ENCODE peak calls at places on chromosomes 3 and 15, in seven cellular contexts. K is heart left ventricle, C is lower leg skin, V is sigmoid colon, H is right lobe of liver, A is erythroblast, D is body of pancreas. X is an unnamed sample.

GRCh38 chr15:83108266-83109219 is 1.1 kb downstream of the TM6SF1 start:
- DNase-seq in K (peak), C (peak), V (peak), H (peak), A (peak), D (peak), X (peak)

GRCh38 chr15:80105193-80105984 is 45.9 kb downstream of the ZFAND6 start:
- DNase-seq in K (no peak), C (no peak), V (no peak), H (no peak), A (no peak), D (no peak), X (no peak)

GRCh38 chr3:66449411-66449931 is 51.4 kb downstream of the LRIG1 start:
- DNase-seq in K (peak), C (no peak), V (peak), H (no peak), A (no peak), D (no peak), X (no peak)

GRCh38 chr15:67085818-67086649 is 20.6 kb downstream of the SMAD3 start:
- DNase-seq in K (no peak), C (no peak), V (no peak), H (no peak), A (peak), D (peak), X (no peak)

GRCh38 chr3:59545369-59545768 is 495.5 kb upstream of the CFAP20DC start:
- DNase-seq in K (no peak), C (no peak), V (no peak), H (no peak), A (no peak), D (no peak), X (no peak)

GRCh38 chr3:108441081-108441507 is 69.3 kb downstream of the MYH15 start:
- DNase-seq in K (no peak), C (no peak), V (no peak), H (no peak), A (no peak), D (no peak), X (no peak)

GRCh38 chr3:152969557-152970300 is 134.8 kb downstream of the P2RY1 start:
- DNase-seq in K (no peak), C (no peak), V (no peak), H (no peak), A (no peak), D (no peak), X (no peak)

GRCh38 chr3:55676643-55677042 is 189.5 kb upstream of the WNT5A start:
- DNase-seq in K (no peak), C (no peak), V (no peak), H (no peak), A (no peak), D (peak), X (peak)

GRCh38 chr3:58528629-58529028 is 8.4 kb downstream of the ACOX2 start:
- DNase-seq in K (peak), C (no peak), V (no peak), H (no peak), A (no peak), D (peak), X (no peak)

GRCh38 chr3:8663177-8664061 is 18.8 kb upstream of the SSUH2 start:
- DNase-seq in K (peak), C (peak), V (no peak), H (no peak), A (peak), D (peak), X (peak)

GRCh38 chr3:44915702-44916438 is 41.5 kb downstream of the TGM4 start:
- DNase-seq in K (no peak), C (no peak), V (no peak), H (no peak), A (no peak), D (no peak), X (no peak)

GRCh38 chr3:24981924-24982323 is 446.1 kb upstream of the RARB start:
- DNase-seq in K (no peak), C (no peak), V (no peak), H (no peak), A (no peak), D (no peak), X (peak)

GRCh38 chr3:116127464-116127863 is 317.8 kb downstream of the LSAMP start:
- DNase-seq in K (no peak), C (no peak), V (no peak), H (no peak), A (no peak), D (no peak), X (no peak)

GRCh38 chr15:25481208-25481862 is 42.5 kb upstream of the UBE3A start:
- DNase-seq in K (no peak), C (no peak), V (no peak), H (no peak), A (no peak), D (peak), X (no peak)

GRCh38 chr3:76199382-76199781 is 414.0 kb upstream of the ZNF717 start:
- DNase-seq in K (no peak), C (no peak), V (no peak), H (no peak), A (no peak), D (no peak), X (no peak)

GRCh38 chr3:106006001-106006400 is 137.2 kb upstream of the CBLB start:
- DNase-seq in K (no peak), C (peak), V (no peak), H (no peak), A (no peak), D (peak), X (no peak)

GRCh38 chr15:61629269-61629668 is 400.2 kb upstream of the RORA start:
- DNase-seq in K (no peak), C (no peak), V (no peak), H (no peak), A (no peak), D (no peak), X (no peak)

GRCh38 chr3:16088496-16088895 is 86.0 kb upstream of the GALNT15 start:
- DNase-seq in K (no peak), C (no peak), V (no peak), H (no peak), A (no peak), D (no peak), X (no peak)

GRCh38 chr3:56839784-56840724 is 38.3 kb upstream of the ARHGEF3 start:
- DNase-seq in K (no peak), C (no peak), V (no peak), H (no peak), A (no peak), D (no peak), X (no peak)

GRCh38 chr15:35583863-35584528 is 38.0 kb upstream of the DPH6 start:
- DNase-seq in K (peak), C (peak), V (no peak), H (no peak), A (no peak), D (no peak), X (no peak)

GRCh38 chr15:88543065-88543776 is 3.3 kb downstream of the DET1 start:
- DNase-seq in K (no peak), C (no peak), V (no peak), H (no peak), A (no peak), D (no peak), X (no peak)

GRCh38 chr3:107271787-107272387 is 105.4 kb upstream of the CCDC54 start:
- DNase-seq in K (no peak), C (no peak), V (no peak), H (no peak), A (peak), D (no peak), X (no peak)

GRCh38 chr3:5010706-5011554 is 31.7 kb downstream of the BHLHE40 start:
- DNase-seq in K (no peak), C (no peak), V (peak), H (no peak), A (no peak), D (no peak), X (no peak)

GRCh38 chr15:49418811-49419210 is 4.2 kb upstream of the FGF7 start:
- DNase-seq in K (no peak), C (no peak), V (no peak), H (no peak), A (no peak), D (no peak), X (no peak)

GRCh38 chr3:188106006-188106405 is 48.0 kb upstream of the LPP start:
- DNase-seq in K (no peak), C (no peak), V (no peak), H (no peak), A (no peak), D (no peak), X (no peak)

GRCh38 chr15:100043069-100043641 is 298.6 kb downstream of the ADAMTS17 start:
- DNase-seq in K (no peak), C (no peak), V (no peak), H (no peak), A (no peak), D (peak), X (peak)

GRCh38 chr15:40847225-40847961 is 3.5 kb downstream of the SPINT1 start:
- DNase-seq in K (peak), C (peak), V (no peak), H (peak), A (no peak), D (peak), X (no peak)
- TF ChIP-seq POLR2A in K (no peak), C (no peak), V (no peak), H (no peak), A (no peak), D (no peak), X (no peak)

GRCh38 chr3:71584216-71585061 is 911 bp upstream of the FOXP1 start:
- DNase-seq in K (peak), C (peak), V (peak), H (peak), A (peak), D (peak), X (peak)

GRCh38 chr3:71581451-71581980 is 2.0 kb downstream of the FOXP1 start:
- DNase-seq in K (peak), C (peak), V (peak), H (peak), A (peak), D (peak), X (no peak)

GRCh38 chr3:71581981-71582611 is 1.4 kb downstream of the FOXP1 start:
- DNase-seq in K (peak), C (peak), V (peak), H (peak), A (peak), D (peak), X (peak)

GRCh38 chr3:71583569-71584215 is at the start of gene FOXP1:
- DNase-seq in K (peak), C (peak), V (peak), H (peak), A (peak), D (peak), X (peak)

DNA sequence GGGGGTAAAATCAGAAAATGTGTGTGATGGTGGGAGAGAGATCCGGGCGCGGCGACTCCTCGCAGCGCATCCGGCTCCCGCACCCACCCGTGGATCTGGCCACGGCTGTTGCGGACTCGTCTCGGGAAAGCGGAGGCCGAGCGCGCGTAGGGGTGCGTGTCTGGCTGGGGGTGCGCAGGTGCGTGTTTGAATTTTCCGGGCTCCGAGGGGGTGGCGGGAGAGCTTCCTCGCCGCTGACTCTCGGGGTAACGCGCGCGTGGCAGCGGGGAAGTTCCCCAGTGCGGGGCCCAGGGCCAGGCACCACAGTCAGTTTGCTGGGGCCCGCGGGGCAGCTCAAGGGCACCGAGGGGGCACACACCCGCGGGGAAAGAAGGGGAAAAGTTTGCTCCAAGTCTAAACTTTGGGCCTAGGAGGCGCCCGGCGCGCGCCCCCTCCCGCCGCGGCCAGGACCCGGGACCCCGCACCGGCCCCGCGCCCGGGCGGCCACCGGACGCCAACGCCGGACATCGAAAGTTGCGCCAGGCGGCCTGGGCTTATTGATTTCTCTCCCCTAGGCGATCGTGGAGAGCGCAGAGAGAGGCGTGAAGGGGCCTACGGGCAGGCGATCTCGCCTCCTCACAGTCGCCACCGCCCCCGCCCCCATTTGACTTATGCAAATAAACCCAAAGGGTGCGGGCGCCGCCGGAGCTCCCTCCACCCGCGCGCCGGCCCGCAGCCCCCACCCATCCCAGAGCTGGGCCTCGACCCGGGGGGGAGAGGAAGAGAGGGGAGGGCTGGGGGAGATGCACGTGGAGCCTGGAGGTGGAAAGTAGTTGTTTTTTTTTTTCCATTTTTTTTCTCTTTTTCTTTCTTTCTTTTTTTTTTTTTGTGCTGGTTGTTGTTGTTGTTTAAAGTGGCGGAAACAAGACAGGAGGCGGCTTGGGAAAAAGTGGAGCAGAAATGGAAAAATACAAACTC is 638 bp downstream of the FOXP1 start:
- DNase-seq in K (peak), C (peak), V (peak), H (peak), A (peak), D (peak), X (peak)
- TF ChIP-seq POLR2A in K (peak), C (no peak), V (no peak), H (no peak), A (no peak), D (no peak), X (no peak)

DNA sequence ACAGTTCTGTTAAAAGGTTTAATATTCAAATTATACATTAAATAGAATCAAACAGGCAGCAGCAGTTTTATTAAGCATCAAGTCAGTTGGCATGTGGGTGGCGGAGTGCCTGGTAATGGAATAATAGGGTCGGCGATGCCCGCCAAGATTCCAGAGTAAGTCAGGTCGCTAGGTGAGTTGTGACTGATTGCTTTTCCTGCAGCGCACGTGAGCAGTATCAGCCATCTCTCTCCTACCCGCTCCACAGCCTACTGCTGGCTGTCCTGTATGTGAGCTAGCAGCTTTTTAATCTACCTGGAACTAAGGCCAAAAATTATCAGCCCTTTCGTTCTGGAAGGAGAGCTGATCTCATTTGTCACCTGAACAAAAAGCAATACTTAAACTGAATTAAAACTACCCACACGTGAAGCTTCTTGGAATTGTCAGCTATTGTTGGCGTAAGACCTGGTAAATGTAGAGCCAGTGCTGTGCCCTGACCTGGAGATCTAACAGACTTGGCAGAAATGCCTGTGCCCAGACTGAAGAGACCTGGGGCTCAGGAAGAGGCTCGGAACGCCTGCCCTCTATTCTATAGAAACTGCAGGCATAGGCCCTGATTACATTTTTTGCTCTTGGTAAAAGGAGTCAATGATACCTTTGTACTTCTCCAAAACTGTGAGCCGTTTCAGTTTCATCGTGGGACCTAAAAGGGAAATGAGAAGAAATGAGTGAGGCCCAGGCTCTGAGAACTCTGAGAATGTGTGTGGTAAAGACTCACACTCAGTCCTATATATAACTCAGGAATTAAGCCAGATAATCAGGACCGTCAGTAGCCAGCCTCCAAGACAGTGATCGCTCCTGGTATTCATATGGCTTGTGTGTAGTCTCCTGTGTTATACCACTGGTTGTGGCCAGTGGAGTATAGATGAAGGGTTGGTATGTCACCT is 21.9 kb downstream of the IDH3A start:
- DNase-seq in K (no peak), C (peak), V (no peak), H (no peak), A (no peak), D (peak), X (no peak)
- TF ChIP-seq POLR2A in K (no peak), C (no peak), V (no peak), H (no peak), A (no peak), D (no peak), X (no peak)

DNA sequence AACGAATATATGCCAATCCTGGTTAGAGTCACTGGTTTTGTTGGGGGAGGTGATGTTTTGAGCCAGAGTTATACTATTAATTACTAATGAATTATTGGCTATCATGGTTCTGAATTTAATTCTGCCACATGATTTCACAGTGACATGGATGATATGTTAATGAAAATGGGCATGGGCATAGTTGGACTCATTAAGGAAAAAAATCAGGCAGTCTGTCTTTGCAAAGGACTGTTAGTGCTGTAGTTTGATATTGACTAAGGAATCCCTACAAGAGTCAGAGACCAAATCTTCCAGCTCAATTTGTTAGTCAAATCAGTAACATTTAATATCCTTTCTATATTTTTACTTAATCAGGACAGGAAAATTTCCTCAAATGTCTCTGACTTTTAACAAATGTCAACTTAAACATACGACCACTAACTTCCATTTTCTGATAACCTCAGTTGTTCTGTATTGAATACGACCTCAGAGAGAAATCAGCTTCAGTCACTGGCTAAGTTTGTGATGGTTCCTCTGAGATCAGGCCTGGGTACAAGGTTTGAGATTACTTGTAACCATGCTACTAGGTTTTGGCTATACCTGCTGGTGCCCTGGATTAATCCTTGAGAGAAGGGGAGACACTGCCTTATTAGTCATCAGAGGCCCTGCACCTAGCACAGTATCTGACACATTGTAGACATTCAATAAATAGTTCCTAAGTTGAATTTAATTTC is 13.3 kb downstream of the NFKBIZ start:
- DNase-seq in K (no peak), C (no peak), V (no peak), H (no peak), A (no peak), D (no peak), X (no peak)
- TF ChIP-seq POLR2A in K (no peak), C (no peak), V (no peak), H (peak), A (no peak), D (no peak), X (no peak)

GRCh38 chr15:84749111-84749991 is 959 bp downstream of the ZNF592 start:
- DNase-seq in K (peak), C (peak), V (peak), H (peak), A (peak), D (peak), X (peak)

GRCh38 chr15:84748274-84749110 is at the start of gene ZNF592:
- DNase-seq in K (peak), C (peak), V (peak), H (peak), A (peak), D (peak), X (peak)

GRCh38 chr15:84752195-84752594 is 3.8 kb downstream of the ZNF592 start:
- DNase-seq in K (no peak), C (no peak), V (no peak), H (no peak), A (no peak), D (no peak), X (no peak)

GRCh38 chr15:84750583-84751092 is 2.2 kb downstream of the ZNF592 start:
- DNase-seq in K (no peak), C (no peak), V (no peak), H (no peak), A (peak), D (no peak), X (no peak)

DNA sequence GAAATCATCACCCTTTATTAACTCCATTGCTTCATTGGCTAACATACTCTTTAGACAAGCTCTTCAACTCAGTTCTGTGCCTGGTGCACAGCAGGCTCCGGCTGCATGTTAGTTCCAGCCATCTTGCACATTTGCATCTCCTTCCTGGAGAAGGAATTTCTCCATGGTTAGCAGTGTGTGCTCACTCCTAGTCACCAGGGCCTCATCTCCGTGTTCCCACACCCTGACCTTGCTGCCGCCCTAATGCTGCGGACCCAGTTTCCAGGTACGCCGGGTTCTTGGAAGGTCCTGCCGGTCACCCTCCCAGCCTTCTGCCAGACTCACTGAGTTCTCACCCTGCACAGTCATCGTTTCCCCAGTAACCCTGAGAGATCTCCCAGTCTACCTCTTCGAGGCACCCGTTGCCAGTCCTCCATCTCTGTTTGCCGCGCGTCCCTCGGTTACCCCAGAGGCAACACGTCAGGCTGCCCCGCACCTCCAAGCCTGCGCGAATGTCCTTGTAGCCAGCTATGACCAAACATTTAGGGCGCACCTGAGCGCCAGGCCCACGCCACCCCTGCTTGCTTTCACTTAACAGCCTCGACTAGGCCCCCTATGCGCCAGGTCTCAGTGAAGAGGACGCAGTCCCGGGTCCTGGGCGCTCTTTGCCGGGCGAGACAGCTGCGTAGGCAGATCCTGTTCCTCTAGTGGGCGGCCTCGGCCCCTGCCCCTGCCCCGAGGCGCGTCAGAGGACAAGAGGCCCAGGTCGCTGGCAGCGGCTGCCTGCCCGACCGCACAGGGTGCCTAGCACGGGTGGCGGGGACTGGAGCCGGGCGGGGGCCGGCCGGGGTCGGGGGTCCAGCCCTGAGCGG is 744 bp upstream of the ZNF592 start:
- DNase-seq in K (peak), C (peak), V (peak), H (peak), A (peak), D (peak), X (peak)
- TF ChIP-seq POLR2A in K (peak), C (no peak), V (no peak), H (peak), A (peak), D (peak), X (peak)